ENCODE peak calls at places on chromosome 4, in seven cellular contexts. One of them, this sample, is unnamed.

GRCh38 chr4:14364953-14365533 is 637.2 kb upstream of the CPEB2 start:
- DNase-seq in Panc1: no peak
- DNase-seq in lower lobe of right lung: no peak
- DNase-seq in cardiac muscle cell: no peak
- DNase-seq in brain microvascular endothelial cell: no peak
- DNase-seq in hepatocyte: no peak
- DNase-seq in RWPE2: no peak
- DNase-seq in this sample: no peak

GRCh38 chr4:54737421-54737820 is 79.7 kb downstream of the KIT start:
- DNase-seq in Panc1: no peak
- DNase-seq in lower lobe of right lung: no peak
- DNase-seq in cardiac muscle cell: no peak
- DNase-seq in brain microvascular endothelial cell: no peak
- DNase-seq in hepatocyte: no peak
- DNase-seq in RWPE2: no peak
- DNase-seq in this sample: no peak

GRCh38 chr4:159926871-159927270 is 824.0 kb downstream of the RAPGEF2 start:
- DNase-seq in Panc1: no peak
- DNase-seq in lower lobe of right lung: no peak
- DNase-seq in cardiac muscle cell: no peak
- DNase-seq in brain microvascular endothelial cell: no peak
- DNase-seq in hepatocyte: no peak
- DNase-seq in RWPE2: no peak
- DNase-seq in this sample: no peak

GRCh38 chr4:110633358-110634319 is 10.8 kb upstream of the PITX2 start:
- DNase-seq in Panc1: no peak
- DNase-seq in lower lobe of right lung: no peak
- DNase-seq in cardiac muscle cell: no peak
- DNase-seq in brain microvascular endothelial cell: no peak
- DNase-seq in hepatocyte: no peak
- DNase-seq in RWPE2: no peak
- DNase-seq in this sample: no peak

GRCh38 chr4:152968806-152969394 is 32.8 kb downstream of the FHDC1 start:
- DNase-seq in Panc1: no peak
- DNase-seq in lower lobe of right lung: no peak
- DNase-seq in cardiac muscle cell: no peak
- DNase-seq in brain microvascular endothelial cell: no peak
- DNase-seq in hepatocyte: no peak
- DNase-seq in RWPE2: no peak
- DNase-seq in this sample: no peak

GRCh38 chr4:6222761-6223292 is 22.5 kb upstream of the JAKMIP1 start:
- DNase-seq in Panc1: no peak
- DNase-seq in lower lobe of right lung: no peak
- DNase-seq in cardiac muscle cell: peak
- DNase-seq in brain microvascular endothelial cell: no peak
- DNase-seq in hepatocyte: no peak
- DNase-seq in RWPE2: no peak
- DNase-seq in this sample: no peak

GRCh38 chr4:110733901-110734300 is 111.0 kb upstream of the PITX2 start:
- DNase-seq in Panc1: no peak
- DNase-seq in lower lobe of right lung: no peak
- DNase-seq in cardiac muscle cell: no peak
- DNase-seq in brain microvascular endothelial cell: no peak
- DNase-seq in hepatocyte: no peak
- DNase-seq in RWPE2: no peak
- DNase-seq in this sample: no peak

GRCh38 chr4:97994765-97995465 is 148.4 kb downstream of the STPG2 start:
- DNase-seq in Panc1: no peak
- DNase-seq in lower lobe of right lung: no peak
- DNase-seq in cardiac muscle cell: no peak
- DNase-seq in brain microvascular endothelial cell: peak
- DNase-seq in hepatocyte: no peak
- DNase-seq in RWPE2: no peak
- DNase-seq in this sample: no peak

GRCh38 chr4:118307619-118308018 is 45.2 kb downstream of the PRSS12 start:
- DNase-seq in Panc1: no peak
- DNase-seq in lower lobe of right lung: no peak
- DNase-seq in cardiac muscle cell: peak
- DNase-seq in brain microvascular endothelial cell: no peak
- DNase-seq in hepatocyte: no peak
- DNase-seq in RWPE2: no peak
- DNase-seq in this sample: no peak

GRCh38 chr4:155759372-155760252 is 791 bp downstream of the GUCY1B1 start:
- DNase-seq in Panc1: no peak
- DNase-seq in lower lobe of right lung: peak
- DNase-seq in cardiac muscle cell: peak
- DNase-seq in brain microvascular endothelial cell: no peak
- DNase-seq in hepatocyte: peak
- DNase-seq in RWPE2: no peak
- DNase-seq in this sample: no peak

GRCh38 chr4:175614880-175615279 is 197.2 kb downstream of the GPM6A start:
- DNase-seq in Panc1: no peak
- DNase-seq in lower lobe of right lung: no peak
- DNase-seq in cardiac muscle cell: no peak
- DNase-seq in brain microvascular endothelial cell: no peak
- DNase-seq in hepatocyte: no peak
- DNase-seq in RWPE2: no peak
- DNase-seq in this sample: no peak

GRCh38 chr4:5568336-5568735 is 140.0 kb downstream of the EVC2 start:
- DNase-seq in Panc1: no peak
- DNase-seq in lower lobe of right lung: no peak
- DNase-seq in cardiac muscle cell: no peak
- DNase-seq in brain microvascular endothelial cell: no peak
- DNase-seq in hepatocyte: no peak
- DNase-seq in RWPE2: no peak
- DNase-seq in this sample: no peak

GRCh38 chr4:129094347-129094746 is 1.0 kb upstream of the SCLT1 start:
- DNase-seq in Panc1: no peak
- DNase-seq in lower lobe of right lung: no peak
- DNase-seq in cardiac muscle cell: no peak
- DNase-seq in brain microvascular endothelial cell: no peak
- DNase-seq in hepatocyte: no peak
- DNase-seq in RWPE2: no peak
- DNase-seq in this sample: no peak
- H3K4me3 ChIP-seq in Panc1: no peak
- H3K4me3 ChIP-seq in lower lobe of right lung: peak
- H3K4me3 ChIP-seq in cardiac muscle cell: peak
- H3K4me3 ChIP-seq in brain microvascular endothelial cell: no peak
- H3K4me3 ChIP-seq in hepatocyte: peak
- H3K4me3 ChIP-seq in RWPE2: no peak
- H3K4me3 ChIP-seq in this sample: no peak

GRCh38 chr4:146192060-146192459 is 16.5 kb downstream of the LSM6 start:
- DNase-seq in Panc1: no peak
- DNase-seq in lower lobe of right lung: no peak
- DNase-seq in cardiac muscle cell: no peak
- DNase-seq in brain microvascular endothelial cell: no peak
- DNase-seq in hepatocyte: peak
- DNase-seq in RWPE2: no peak
- DNase-seq in this sample: no peak
- TF ChIP-seq CTCF in Panc1: no peak
- TF ChIP-seq CTCF in lower lobe of right lung: peak
- TF ChIP-seq CTCF in cardiac muscle cell: peak
- TF ChIP-seq CTCF in brain microvascular endothelial cell: no peak
- TF ChIP-seq CTCF in hepatocyte: no peak
- TF ChIP-seq CTCF in RWPE2: no peak
- TF ChIP-seq CTCF in this sample: no peak

GRCh38 chr4:186554890-186555827 is at the start of gene MTNR1A:
- DNase-seq in Panc1: no peak
- DNase-seq in lower lobe of right lung: no peak
- DNase-seq in cardiac muscle cell: peak
- DNase-seq in brain microvascular endothelial cell: no peak
- DNase-seq in hepatocyte: peak
- DNase-seq in RWPE2: no peak
- DNase-seq in this sample: no peak
- H3K4me3 ChIP-seq in Panc1: peak
- H3K4me3 ChIP-seq in lower lobe of right lung: peak
- H3K4me3 ChIP-seq in cardiac muscle cell: peak
- H3K4me3 ChIP-seq in brain microvascular endothelial cell: peak
- H3K4me3 ChIP-seq in hepatocyte: peak
- H3K4me3 ChIP-seq in RWPE2: peak
- H3K4me3 ChIP-seq in this sample: peak

DNA sequence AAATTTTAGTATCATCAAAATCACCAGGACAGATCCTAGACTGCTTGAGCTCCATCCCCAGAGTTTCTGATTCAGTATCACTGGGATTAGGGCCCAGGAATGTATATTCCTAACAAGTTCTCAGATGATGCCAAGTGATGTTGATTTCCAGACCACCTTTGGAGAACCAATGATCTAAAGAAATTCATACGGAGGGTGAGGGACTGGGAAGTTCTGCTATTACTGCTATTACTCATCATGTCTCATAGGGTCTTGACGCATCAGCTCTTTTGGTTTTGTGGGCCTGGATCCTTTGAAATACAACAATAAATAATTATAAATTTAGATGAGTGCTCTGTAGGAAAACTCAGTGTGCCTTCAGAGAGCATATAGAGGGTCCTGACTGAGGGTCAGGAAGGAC is 59.8 kb upstream of the LGI2 start:
- DNase-seq in Panc1: no peak
- DNase-seq in lower lobe of right lung: no peak
- DNase-seq in cardiac muscle cell: no peak
- DNase-seq in brain microvascular endothelial cell: peak
- DNase-seq in hepatocyte: no peak
- DNase-seq in RWPE2: no peak
- DNase-seq in this sample: no peak
- TF ChIP-seq CTCF in Panc1: no peak
- TF ChIP-seq CTCF in lower lobe of right lung: no peak
- TF ChIP-seq CTCF in cardiac muscle cell: no peak
- TF ChIP-seq CTCF in brain microvascular endothelial cell: no peak
- TF ChIP-seq CTCF in hepatocyte: no peak
- TF ChIP-seq CTCF in RWPE2: no peak
- TF ChIP-seq CTCF in this sample: no peak

GRCh38 chr4:186557061-186557460 is 1.7 kb upstream of the MTNR1A start:
- DNase-seq in Panc1: no peak
- DNase-seq in lower lobe of right lung: no peak
- DNase-seq in cardiac muscle cell: no peak
- DNase-seq in brain microvascular endothelial cell: peak
- DNase-seq in hepatocyte: no peak
- DNase-seq in RWPE2: no peak
- DNase-seq in this sample: no peak

GRCh38 chr4:186554485-186554884 is 882 bp downstream of the MTNR1A start:
- DNase-seq in Panc1: no peak
- DNase-seq in lower lobe of right lung: no peak
- DNase-seq in cardiac muscle cell: peak
- DNase-seq in brain microvascular endothelial cell: peak
- DNase-seq in hepatocyte: peak
- DNase-seq in RWPE2: no peak
- DNase-seq in this sample: no peak

GRCh38 chr4:186557486-186557885 is 2.1 kb upstream of the MTNR1A start:
- DNase-seq in Panc1: no peak
- DNase-seq in lower lobe of right lung: no peak
- DNase-seq in cardiac muscle cell: no peak
- DNase-seq in brain microvascular endothelial cell: peak
- DNase-seq in hepatocyte: no peak
- DNase-seq in RWPE2: no peak
- DNase-seq in this sample: peak

GRCh38 chr4:186551849-186552248 is 3.5 kb downstream of the MTNR1A start:
- DNase-seq in Panc1: no peak
- DNase-seq in lower lobe of right lung: no peak
- DNase-seq in cardiac muscle cell: no peak
- DNase-seq in brain microvascular endothelial cell: no peak
- DNase-seq in hepatocyte: no peak
- DNase-seq in RWPE2: no peak
- DNase-seq in this sample: no peak

DNA sequence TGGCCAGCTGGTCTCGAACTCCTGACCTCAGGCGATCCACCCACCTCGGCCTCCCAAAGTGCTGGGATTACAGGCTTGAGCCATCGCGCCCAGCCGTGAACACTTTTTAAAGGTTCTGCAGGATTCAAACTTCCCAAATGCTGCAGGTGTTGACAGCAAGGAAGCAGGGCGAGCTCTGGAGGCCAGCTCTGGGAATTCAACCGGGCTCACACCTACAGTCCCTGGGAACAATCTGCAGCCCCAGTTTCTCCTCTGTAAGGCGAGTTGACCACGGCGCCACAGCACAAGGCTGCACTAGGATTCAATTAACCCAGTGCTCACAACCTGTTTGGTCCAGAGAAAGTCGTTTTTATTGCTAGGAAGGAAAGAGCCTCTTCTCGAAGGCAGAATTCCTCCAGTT is 1.6 kb downstream of the MTNR1A start:
- DNase-seq in Panc1: no peak
- DNase-seq in lower lobe of right lung: no peak
- DNase-seq in cardiac muscle cell: peak
- DNase-seq in brain microvascular endothelial cell: no peak
- DNase-seq in hepatocyte: no peak
- DNase-seq in RWPE2: no peak
- DNase-seq in this sample: no peak
- H3K4me3 ChIP-seq in Panc1: no peak
- H3K4me3 ChIP-seq in lower lobe of right lung: no peak
- H3K4me3 ChIP-seq in cardiac muscle cell: no peak
- H3K4me3 ChIP-seq in brain microvascular endothelial cell: no peak
- H3K4me3 ChIP-seq in hepatocyte: no peak
- H3K4me3 ChIP-seq in RWPE2: no peak
- H3K4me3 ChIP-seq in this sample: no peak

DNA sequence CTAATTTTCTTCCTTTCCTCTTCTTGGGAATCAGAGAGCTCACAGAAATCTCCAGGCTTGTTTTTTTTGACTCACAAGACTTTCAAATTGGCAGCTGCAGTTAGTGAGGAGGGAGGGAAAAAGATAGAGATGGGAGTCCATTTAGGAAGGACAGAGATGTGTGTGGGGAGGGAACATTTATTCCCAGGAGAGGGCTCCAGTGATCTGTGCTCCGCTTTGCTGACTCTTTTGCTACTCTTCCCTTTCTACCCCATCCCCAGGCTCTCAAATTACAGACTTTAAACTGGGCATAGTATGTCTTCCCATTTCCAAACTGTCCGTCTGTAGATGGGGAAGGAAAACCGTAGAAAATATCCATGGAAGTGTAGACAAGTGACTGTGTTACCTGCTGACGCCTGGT is 39.1 kb upstream of the UCP1 start:
- DNase-seq in Panc1: no peak
- DNase-seq in lower lobe of right lung: no peak
- DNase-seq in cardiac muscle cell: no peak
- DNase-seq in brain microvascular endothelial cell: no peak
- DNase-seq in hepatocyte: no peak
- DNase-seq in RWPE2: no peak
- DNase-seq in this sample: no peak
- TF ChIP-seq CTCF in Panc1: no peak
- TF ChIP-seq CTCF in lower lobe of right lung: no peak
- TF ChIP-seq CTCF in cardiac muscle cell: no peak
- TF ChIP-seq CTCF in brain microvascular endothelial cell: no peak
- TF ChIP-seq CTCF in hepatocyte: no peak
- TF ChIP-seq CTCF in RWPE2: no peak
- TF ChIP-seq CTCF in this sample: no peak